ENCODE peak calls at places on chromosomes 16 and 17, in six cellular contexts. F, R, W, V, H and L are unnamed samples.

GRCh38 chr17:29212094-29212631 is 32.0 kb upstream of the MYO18A start:
- DNase-seq in W (no peak), H (no peak), V (no peak), F (no peak), R (no peak), L (no peak)

GRCh38 chr17:42023524-42024349 is 3.8 kb downstream of the NKIRAS2 start:
- DNase-seq in W (no peak), V (no peak), F (no peak), H (peak; percentile 79), R (peak; percentile 25), L (no peak)

GRCh38 chr16:50771366-50771765 is 29.5 kb downstream of the CYLD start:
- DNase-seq in W (no peak), H (no peak), F (peak; percentile 21), R (no peak), V (peak; percentile 88), L (no peak)

GRCh38 chr16:87382023-87382785 is 1.4 kb downstream of the FBXO31 start:
- DNase-seq in R (peak; percentile 50), F (no peak), V (no peak), W (peak; percentile 37), H (no peak), L (no peak)

GRCh38 chr17:74632597-74632996 is 9.1 kb upstream of the CD300E start:
- DNase-seq in W (no peak), V (no peak), H (no peak), F (no peak), R (no peak), L (no peak)

GRCh38 chr17:37339321-37339720 is 36.5 kb upstream of the C17orf78 start:
- DNase-seq in W (no peak), H (no peak), V (no peak), F (no peak), R (no peak), L (no peak)

GRCh38 chr16:47304563-47304962 is 156.3 kb downstream of the ITFG1 start:
- DNase-seq in W (no peak), F (no peak), V (peak; percentile 24), H (no peak), R (no peak), L (no peak)

GRCh38 chr17:44913676-44914075 is 1.6 kb downstream of the GFAP start:
- DNase-seq in W (no peak), R (no peak), H (peak; percentile 16), F (no peak), V (no peak), L (no peak)

GRCh38 chr17:66952031-66952524 is 12.4 kb upstream of the CACNG4 start:
- DNase-seq in V (peak; percentile 97), W (peak; percentile 97), R (no peak), H (no peak), F (peak; percentile 88), L (no peak)

GRCh38 chr17:15930426-15930825 is 14.5 kb upstream of the ADORA2B start:
- DNase-seq in R (no peak), V (no peak), W (no peak), H (no peak), F (no peak), L (no peak)

GRCh38 chr16:54236761-54237160 is 49.8 kb downstream of the IRX3 start:
- DNase-seq in R (no peak), H (no peak), W (no peak), V (peak; percentile 43), F (no peak), L (no peak)

GRCh38 chr16:19559242-19559910 is 3.9 kb downstream of the VPS35L start:
- DNase-seq in R (peak; percentile 34), V (peak; percentile 69), W (peak; percentile 48), F (peak; percentile 46), H (no peak), L (no peak)

GRCh38 chr17:13415877-13416416 is 185.8 kb downstream of the HS3ST3A1 start:
- DNase-seq in H (no peak), F (peak; percentile 39), W (peak; percentile 78), R (peak; percentile 57), V (peak; percentile 89), L (no peak)

GRCh38 chr16:25256821-25257503 is 683 bp downstream of the ZKSCAN2 start:
- DNase-seq in F (no peak), H (peak; percentile 44), W (no peak), R (peak; percentile 24), V (peak; percentile 15), L (no peak)

GRCh38 chr16:88358033-88358481 is 24.7 kb upstream of the ZNF469 start:
- DNase-seq in H (peak; percentile 15), R (no peak), V (no peak), F (no peak), W (peak; percentile 46), L (no peak)

GRCh38 chr16:67206838-67207115 is 7.8 kb downstream of the ELMO3 start:
- DNase-seq in V (no peak), W (no peak), R (no peak), H (no peak), F (no peak), L (no peak)

GRCh38 chr17:81607431-81607830 is 29.5 kb downstream of the NPLOC4 start:
- DNase-seq in R (no peak), F (no peak), H (no peak), W (no peak), V (peak; percentile 61), L (no peak)

GRCh38 chr17:81599719-81600486 is 37.0 kb downstream of the NPLOC4 start:
- DNase-seq in R (no peak), F (no peak), H (peak; percentile 64), W (no peak), V (peak; percentile 56), L (no peak)

GRCh38 chr17:81601525-81602120 is 35.3 kb downstream of the NPLOC4 start:
- DNase-seq in R (peak; percentile 52), F (peak; percentile 38), V (peak; percentile 78), H (peak; percentile 41), W (peak; percentile 74), L (no peak)

GRCh38 chr17:81608082-81608481 is 28.8 kb downstream of the NPLOC4 start:
- DNase-seq in V (peak; percentile 40), F (no peak), W (no peak), H (no peak), R (no peak), L (no peak)

DNA sequence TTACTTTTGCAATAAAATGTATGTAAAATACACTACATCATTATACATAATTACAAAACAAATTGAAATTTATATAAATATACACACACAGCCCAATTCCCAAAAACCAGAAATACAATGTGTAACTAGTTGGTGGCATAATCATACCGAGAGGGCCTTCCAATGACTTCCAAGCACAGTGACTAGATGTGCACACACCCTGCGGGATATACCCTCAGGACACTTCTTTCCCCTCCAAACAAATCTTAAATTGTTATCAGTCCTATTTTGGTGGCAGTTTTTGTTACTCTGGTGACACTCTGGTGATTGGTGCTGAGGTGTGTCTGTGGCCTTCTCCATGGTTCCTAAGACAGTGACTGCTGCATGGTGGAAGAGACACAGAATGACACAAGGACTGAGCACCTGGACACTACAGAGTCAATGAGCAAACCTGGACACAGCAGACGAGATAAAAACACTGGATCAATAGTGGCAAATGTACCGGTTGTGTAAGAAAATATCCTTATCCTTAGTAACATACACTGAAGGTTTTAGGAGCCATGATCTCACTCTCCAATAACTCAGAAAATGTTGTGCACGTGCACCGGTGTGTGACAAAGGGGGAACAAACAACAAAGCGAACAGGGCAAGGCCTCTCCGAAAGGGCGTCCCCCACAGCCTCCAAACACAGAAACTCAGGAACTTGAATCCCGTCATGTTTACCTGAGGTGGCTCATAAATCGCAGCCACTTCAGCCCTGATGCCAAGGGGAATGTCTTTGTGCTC is 32.9 kb downstream of the NPLOC4 start:
- DNase-seq in H (no peak), W (no peak), F (no peak), V (no peak), R (no peak), L (no peak)
- H3K27ac ChIP-seq in H (no peak overlapping the region), W (no peak overlapping the region), F (no peak overlapping the region), V (peak overlapping the region; percentile 13), R (no peak overlapping the region), L (no peak overlapping the region)

GRCh38 chr16:27205436-27206065 is 2.2 kb downstream of the KDM8 start:
- DNase-seq in F (no peak), W (no peak), V (no peak), H (no peak), R (no peak), L (no peak)
- H3K27ac ChIP-seq in F (no peak overlapping the region), W (no peak overlapping the region), V (no peak overlapping the region), H (no peak overlapping the region), R (no peak overlapping the region), L (no peak overlapping the region)

GRCh38 chr16:28491080-28491969 is 549 bp downstream of the CLN3 start:
- DNase-seq in R (peak; percentile 56), V (no peak), F (no peak), W (peak; percentile 18), H (peak; percentile 60), L (no peak)

GRCh38 chr16:28494141-28494851 is at the start of gene APOBR:
- DNase-seq in V (no peak), H (peak; percentile 80), F (no peak), W (no peak), R (peak; percentile 80), L (peak; percentile 52)

GRCh38 chr16:28495098-28495793 is 803 bp downstream of the APOBR start:
- DNase-seq in F (no peak), H (no peak), V (no peak), R (peak; percentile 79), W (no peak), L (no peak)

GRCh38 chr16:28491970-28492474 is at the start of gene CLN3:
- DNase-seq in V (peak; percentile 94), H (peak; percentile 96), F (peak; percentile 86), R (peak; percentile 96), W (peak; percentile 98), L (peak; percentile 69)

GRCh38 chr16:28492511-28492910 is 637 bp upstream of the CLN3 start:
- DNase-seq in H (no peak), V (no peak), W (no peak), F (no peak), R (no peak), L (no peak)
- H3K27ac ChIP-seq in H (no peak overlapping the region), V (no peak overlapping the region), W (peak overlapping the region; percentile 92), F (no peak overlapping the region), R (peak overlapping the region; percentile 86), L (peak overlapping the region; percentile 98)

DNA sequence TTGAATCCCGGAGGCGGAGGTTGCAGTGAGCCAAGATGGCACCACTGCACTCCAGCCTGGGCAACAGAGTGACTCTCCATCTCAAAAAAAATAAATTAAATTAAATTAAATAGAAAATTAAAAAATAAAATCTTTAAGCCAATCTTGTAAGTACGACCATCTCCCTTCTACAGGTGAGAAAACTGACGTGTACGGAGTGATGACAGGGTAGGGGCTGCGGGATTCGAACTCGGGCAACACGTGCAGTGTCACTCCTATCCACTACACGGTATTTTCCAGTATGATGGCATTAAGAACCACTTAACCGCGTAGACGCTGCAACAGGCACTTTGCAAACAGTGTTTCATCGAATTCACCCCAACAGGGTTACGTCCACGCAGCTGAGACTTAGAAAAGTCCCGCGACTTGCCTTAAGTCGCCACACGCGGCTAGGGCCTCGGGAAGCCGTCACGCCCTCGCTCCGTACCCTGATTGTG is 691 bp downstream of the WDR59 start:
- DNase-seq in H (no peak), V (peak; percentile 34), F (no peak), R (no peak), W (no peak), L (no peak)
- H3K27ac ChIP-seq in H (no peak overlapping the region), V (peak overlapping the region; percentile 64), F (no peak overlapping the region), R (no peak overlapping the region), W (peak overlapping the region; percentile 38), L (peak overlapping the region; percentile 98)